ENCODE peak calls at places on chromosomes 5 and 9, in seven cellular contexts. D, J, C, M, U, A and K are unnamed samples.

GRCh38 chr5:167296056-167296455 is 995.4 kb upstream of the WWC1 start:
- DNase-seq in J (no peak), D (no peak), C (no peak), U (peak; percentile 39), A (no peak), M (no peak), K (no peak)

GRCh38 chr5:127562252-127562651 is 44.8 kb downstream of the PRRC1 start:
- DNase-seq in U (peak; percentile 12), D (peak; percentile 25), C (peak; percentile 6), J (no peak), M (peak; percentile 80), A (peak; percentile 53), K (no peak)

GRCh38 chr5:180470361-180470760 is 23.8 kb upstream of the CNOT6 start:
- DNase-seq in J (no peak), D (no peak), A (no peak), C (no peak), M (no peak), U (no peak), K (peak; percentile 52)

GRCh38 chr5:128487041-128487440 is 51.0 kb downstream of the FBN2 start:
- DNase-seq in C (peak; percentile 75), M (no peak), J (peak; percentile 38), A (no peak), U (peak; percentile 36), D (no peak), K (no peak)

GRCh38 chr5:79225441-79225840 is 10.5 kb upstream of the JMY start:
- DNase-seq in D (no peak), J (no peak), M (no peak), U (no peak), C (no peak), A (no peak), K (no peak)

GRCh38 chr5:79771387-79771786 is 81.8 kb downstream of the CMYA5 start:
- DNase-seq in M (peak; percentile 96), C (no peak), U (peak; percentile 89), D (no peak), A (no peak), J (peak; percentile 29), K (no peak)

GRCh38 chr9:109001275-109001676 is 12.0 kb downstream of the CTNNAL1 start:
- DNase-seq in J (peak; percentile 93), C (peak; percentile 66), D (no peak), A (no peak), U (peak; percentile 95), M (no peak), K (no peak)

GRCh38 chr5:116887104-116887503 is 312.5 kb upstream of the SEMA6A start:
- DNase-seq in M (no peak), U (no peak), J (no peak), C (no peak), A (no peak), D (no peak), K (no peak)

GRCh38 chr5:28648108-28648507 is 1609.7 kb upstream of the CDH9 start:
- DNase-seq in D (no peak), C (peak; percentile 18), J (no peak), U (peak; percentile 35), M (peak; percentile 84), A (no peak), K (no peak)

GRCh38 chr5:102755691-102756371 is 726 bp downstream of the PAM start:
- DNase-seq in C (peak; percentile 81), U (peak; percentile 79), D (peak; percentile 31), M (peak; percentile 96), J (peak; percentile 79), A (peak; percentile 63), K (peak; percentile 73)

GRCh38 chr9:82418334-82418733 is 429.8 kb downstream of the SPATA31D1 start:
- DNase-seq in J (no peak), U (peak; percentile 64), C (no peak), D (no peak), A (no peak), M (no peak), K (no peak)

GRCh38 chr5:88660326-88660946 is 222.5 kb downstream of the MEF2C start:
- DNase-seq in D (no peak), M (peak; percentile 84), U (peak; percentile 93), J (peak; percentile 13), C (no peak), A (peak; percentile 85), K (no peak)

GRCh38 chr5:168916266-168916665 is 337.1 kb upstream of the PANK3 start:
- DNase-seq in C (peak; percentile 12), M (peak; percentile 44), D (no peak), U (no peak), J (no peak), A (no peak), K (peak; percentile 21)

GRCh38 chr5:136375920-136376319 is 10.6 kb upstream of the TRPC7 start:
- DNase-seq in J (no peak), M (no peak), C (no peak), D (no peak), U (no peak), A (no peak), K (no peak)

GRCh38 chr9:2622361-2623045 is 916 bp downstream of the VLDLR start:
- DNase-seq in U (peak; percentile 27), D (no peak), M (peak; percentile 35), J (peak; percentile 17), C (peak; percentile 58), A (peak; percentile 53), K (peak; percentile 39)

GRCh38 chr5:35862126-35862525 is 5.4 kb downstream of the IL7R start:
- DNase-seq in A (no peak), D (no peak), C (no peak), J (no peak), U (no peak), M (no peak), K (no peak)

GRCh38 chr5:35861718-35862117 is 5.0 kb downstream of the IL7R start:
- DNase-seq in C (peak; percentile 99), D (no peak), J (peak; percentile 65), U (peak; percentile 50), A (no peak), M (no peak), K (no peak)

GRCh38 chr5:35863159-35863558 is 6.5 kb downstream of the IL7R start:
- DNase-seq in J (no peak), U (no peak), M (no peak), D (no peak), C (peak; percentile 70), A (no peak), K (no peak)

GRCh38 chr5:35859101-35859661 is 2.5 kb downstream of the IL7R start:
- DNase-seq in C (peak; percentile 36), U (peak; percentile 74), D (no peak), J (peak; percentile 28), A (no peak), M (no peak), K (no peak)

GRCh38 chr5:35860686-35861085 is 4.0 kb downstream of the IL7R start:
- DNase-seq in C (peak; percentile 82), D (no peak), J (peak; percentile 16), A (no peak), U (peak; percentile 67), M (no peak), K (no peak)
- H3K36me3 ChIP-seq in C (no peaks in the 10 kb centered on the region), D (no peaks in the 10 kb centered on the region), J (peaks cover 11% of the 10 kb centered on the region), A (no peaks in the 10 kb centered on the region), U (peaks cover 4% of the 10 kb centered on the region), M (no peaks in the 10 kb centered on the region), K (no peaks in the 10 kb centered on the region)

GRCh38 chr9:33381231-33381791 is 21.1 kb downstream of the AQP7 start:
- DNase-seq in J (peak; percentile 32), C (peak; percentile 33), D (no peak), M (peak; percentile 96), U (no peak), A (no peak), K (no peak)
- H3K4me3 ChIP-seq in J (no peak overlapping the region), C (no peak overlapping the region), D (no peak overlapping the region), M (no peak overlapping the region), U (no peak overlapping the region), A (no peak overlapping the region), K (no peak overlapping the region)

GRCh38 chr5:150140830-150141229 is 14.8 kb downstream of the PDGFRB start:
- DNase-seq in J (peak; percentile 100), M (no peak), C (peak; percentile 84), D (no peak), A (no peak), U (peak; percentile 85), K (no peak)

GRCh38 chr5:150142800-150143724 is 12.6 kb downstream of the PDGFRB start:
- DNase-seq in U (peak; percentile 96), M (no peak), C (peak; percentile 97), D (peak; percentile 72), J (peak; percentile 98), A (no peak), K (peak; percentile 59)

GRCh38 chr5:150143725-150144058 is 12.0 kb downstream of the PDGFRB start:
- DNase-seq in C (no peak), D (no peak), J (no peak), M (no peak), A (no peak), U (no peak), K (no peak)

GRCh38 chr5:150141544-150142188 is 14.0 kb downstream of the PDGFRB start:
- DNase-seq in D (no peak), U (peak; percentile 88), C (peak; percentile 91), M (peak; percentile 96), J (peak; percentile 93), A (no peak), K (no peak)

GRCh38 chr5:150142189-150142788 is 13.4 kb downstream of the PDGFRB start:
- DNase-seq in D (no peak), A (no peak), U (no peak), J (peak; percentile 22), M (no peak), C (peak; percentile 42), K (no peak)
- H3K9ac ChIP-seq in D (peak overlapping the region; percentile 72), A (no peak overlapping the region), U (peak overlapping the region; percentile 67), J (peak overlapping the region; percentile 80), M (no peak overlapping the region), C (no peak overlapping the region), K (no peak overlapping the region)

DNA sequence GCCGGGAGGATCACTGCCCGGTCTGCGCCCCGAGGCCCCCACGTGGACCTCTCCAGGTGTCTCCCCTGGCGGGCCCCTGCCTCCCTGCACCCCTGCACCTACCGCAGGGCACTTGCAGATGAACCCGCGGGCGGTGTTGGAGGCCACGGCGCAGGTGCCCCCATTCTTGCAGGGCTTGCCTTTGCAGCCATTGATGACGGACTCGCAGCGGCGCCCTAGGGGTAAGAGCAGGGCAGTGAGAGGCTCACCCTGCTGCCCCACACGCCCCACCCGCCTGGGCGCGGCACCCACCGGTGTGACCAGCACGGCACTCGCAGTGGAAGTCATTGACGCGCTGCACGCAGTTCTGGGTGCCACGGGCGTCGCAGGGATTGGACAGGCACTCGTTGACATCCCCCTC is 23.6 kb upstream of the SEC16A start:
- DNase-seq in U (no peak), A (no peak), J (no peak), C (no peak), M (no peak), D (no peak), K (no peak)
- H3K36me3 ChIP-seq in U (peaks cover 42% of the 10 kb centered on the region), A (no peaks in the 10 kb centered on the region), J (peaks cover 74% of the 10 kb centered on the region), C (peaks cover 88% of the 10 kb centered on the region), M (peaks cover 10% of the 10 kb centered on the region), D (peaks cover 88% of the 10 kb centered on the region), K (peaks cover 47% of the 10 kb centered on the region)